ENCODE peak calls at places on chromosomes 3 and 15, in ten cellular contexts. R is A549, Z is sigmoid colon, G is body of pancreas, X is adrenal gland, C is esophagus squamous epithelium, I is ovary, D is heart left ventricle, Q is K562, V is vagina. K is an unnamed sample.

GRCh38 chr3:46184469-46184868 is 23.6 kb downstream of the CCR1 start:
- DNase-seq in C (no peak), X (no peak), Q (no peak), R (no peak), G (no peak), V (no peak), I (no peak), Z (no peak), D (no peak), K (no peak)

GRCh38 chr15:53787349-53787748 is 27.9 kb upstream of the WDR72 start:
- DNase-seq in D (no peak), G (no peak), X (no peak), Z (no peak), C (no peak), Q (no peak), R (no peak), I (no peak), V (no peak), K (no peak)

GRCh38 chr3:42036483-42036823 is 54.7 kb upstream of the TRAK1 start:
- DNase-seq in R (peak; percentile 62), Z (peak; percentile 77), D (peak; percentile 66), C (no peak), V (no peak), G (peak; percentile 40), X (peak; percentile 65), I (no peak), Q (no peak), K (no peak)

GRCh38 chr3:11335056-11335608 is 62.9 kb downstream of the ATG7 start:
- DNase-seq in C (no peak), G (peak; percentile 16), R (peak; percentile 66), Z (no peak), I (no peak), D (no peak), Q (peak; percentile 52), V (no peak), X (peak; percentile 34), K (no peak)

GRCh38 chr3:148262980-148263379 is 434.7 kb upstream of the AGTR1 start:
- DNase-seq in D (no peak), X (no peak), R (no peak), I (no peak), G (no peak), V (no peak), Z (no peak), Q (no peak), C (no peak), K (no peak)

GRCh38 chr3:150300847-150301517 is 107.1 kb upstream of the TSC22D2 start:
- DNase-seq in V (no peak), I (no peak), Q (no peak), Z (no peak), R (no peak), G (no peak), X (no peak), D (no peak), C (no peak), K (no peak)

GRCh38 chr3:140821493-140821892 is 120.1 kb upstream of the SLC25A36 start:
- DNase-seq in D (no peak), G (no peak), V (no peak), R (no peak), I (no peak), C (no peak), X (no peak), Z (no peak), Q (no peak), K (no peak)

GRCh38 chr3:174533286-174533685 is 325.8 kb upstream of the NAALADL2 start:
- DNase-seq in G (no peak), Q (no peak), I (no peak), X (no peak), V (no peak), R (no peak), D (no peak), Z (no peak), C (no peak), K (no peak)

GRCh38 chr3:32106929-32107362 is 526 bp downstream of the GPD1L start:
- DNase-seq in X (peak; percentile 40), C (no peak), Q (peak; percentile 27), I (no peak), G (peak; percentile 74), V (no peak), R (peak; percentile 42), D (peak; percentile 36), Z (peak; percentile 66), K (peak; percentile 29)

GRCh38 chr3:13023251-13024055 is 49.8 kb downstream of the IQSEC1 start:
- DNase-seq in X (no peak), D (peak; percentile 56), G (no peak), C (no peak), R (peak; percentile 13), Q (no peak), Z (no peak), V (no peak), I (no peak), K (peak; percentile 44)

GRCh38 chr3:139340784-139341183 is 3.0 kb upstream of the MRPS22 start:
- DNase-seq in D (no peak), Z (no peak), V (no peak), X (no peak), Q (peak; percentile 71), I (no peak), R (no peak), G (no peak), C (no peak), K (no peak)

GRCh38 chr3:190175490-190175889 is 54.8 kb upstream of the P3H2 start:
- DNase-seq in I (no peak), Q (no peak), Z (no peak), V (no peak), X (no peak), R (no peak), G (no peak), C (no peak), D (no peak), K (no peak)

GRCh38 chr15:89299896-89300295 is 34.7 kb downstream of the POLG start:
- DNase-seq in X (no peak), Z (no peak), D (no peak), C (no peak), R (peak; percentile 38), Q (no peak), G (no peak), V (no peak), I (no peak), K (no peak)

GRCh38 chr3:172065534-172065933 is 26.2 kb downstream of the FNDC3B start:
- DNase-seq in D (no peak), V (no peak), I (no peak), R (no peak), G (peak; percentile 53), Z (no peak), X (no peak), Q (no peak), C (no peak), K (no peak)

GRCh38 chr3:187210555-187211327 is 13.5 kb downstream of the RTP1 start:
- DNase-seq in Z (no peak), C (no peak), Q (peak; percentile 33), V (no peak), I (no peak), G (peak; percentile 8), R (no peak), X (no peak), D (no peak), K (no peak)

GRCh38 chr15:73955851-73956250 is 29.6 kb downstream of the LOXL1 start:
- DNase-seq in X (no peak), C (no peak), D (no peak), Z (peak; percentile 40), R (no peak), V (no peak), I (no peak), Q (no peak), G (no peak), K (no peak)

GRCh38 chr3:144015133-144015532 is 43.5 kb downstream of the DIPK2A start:
- DNase-seq in V (no peak), G (no peak), Z (no peak), Q (peak; percentile 68), C (no peak), R (no peak), X (no peak), D (no peak), I (no peak), K (no peak)

GRCh38 chr15:63155486-63155885 is 1.8 kb downstream of the RPS27L start:
- DNase-seq in I (no peak), C (no peak), R (no peak), D (no peak), Z (no peak), G (no peak), X (no peak), Q (no peak), V (no peak), K (no peak)
- TF ChIP-seq POLR2A in I (no peak), C (no peak), R (no peak), D (no peak), Z (no peak), G (no peak), X (no peak), Q (no peak), V (no peak), K (no peak)

GRCh38 chr3:83953417-83954089 is 1005.2 kb upstream of the CADM2 start:
- DNase-seq in G (no peak), Q (no peak), C (no peak), V (no peak), D (no peak), X (no peak), R (no peak), I (no peak), Z (no peak), K (no peak)
- H3K27ac ChIP-seq in G (no peak overlapping the region), Q (no peak overlapping the region), C (no peak overlapping the region), V (no peak overlapping the region), D (peak overlapping the region; percentile 52), X (no peak overlapping the region), R (no peak overlapping the region), I (no peak overlapping the region), Z (no peak overlapping the region), K (no peak overlapping the region)

GRCh38 chr3:155184027-155184426 is 103.9 kb downstream of the MME start:
- DNase-seq in D (no peak), I (no peak), X (no peak), V (no peak), C (no peak), G (no peak), Q (no peak), R (no peak), Z (no peak), K (no peak)
- TF ChIP-seq POLR2A in D (no peak), I (no peak), X (no peak), V (no peak), C (no peak), G (no peak), Q (no peak), R (no peak), Z (no peak), K (no peak)

GRCh38 chr3:39568508-39568907 is 101.0 kb downstream of the MOBP start:
- DNase-seq in I (no peak), X (no peak), V (no peak), Q (no peak), R (no peak), Z (no peak), D (no peak), C (no peak), G (no peak), K (no peak)

GRCh38 chr3:39573392-39573791 is 105.9 kb downstream of the MOBP start:
- DNase-seq in C (no peak), Z (no peak), I (no peak), R (no peak), V (no peak), Q (no peak), X (no peak), D (no peak), G (no peak), K (no peak)

DNA sequence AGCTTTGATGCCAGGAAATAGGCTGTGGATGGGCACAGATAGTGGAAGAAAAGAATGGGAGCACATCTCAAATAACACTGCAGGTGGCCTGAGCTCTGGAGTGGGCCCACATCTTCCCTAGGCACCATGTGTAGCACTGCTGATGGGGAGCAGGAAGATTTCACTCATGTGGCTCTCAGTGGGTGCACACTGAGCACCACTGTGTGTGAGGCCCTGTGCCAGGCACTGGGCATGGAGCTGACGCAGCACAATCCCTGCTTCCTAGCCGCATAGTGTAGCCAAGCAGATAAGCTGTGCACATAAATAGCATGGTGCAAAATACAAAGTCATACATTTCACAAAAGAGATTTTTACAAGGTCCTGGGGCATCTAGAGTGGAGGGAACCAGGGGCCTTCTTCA is 101.6 kb downstream of the MOBP start:
- DNase-seq in Q (no peak), I (no peak), D (peak; percentile 19), G (no peak), X (no peak), Z (no peak), R (no peak), C (no peak), V (no peak), K (no peak)
- H3K27ac ChIP-seq in Q (no peak overlapping the region), I (no peak overlapping the region), D (no peak overlapping the region), G (no peak overlapping the region), X (no peak overlapping the region), Z (no peak overlapping the region), R (no peak overlapping the region), C (no peak overlapping the region), V (no peak overlapping the region), K (no peak overlapping the region)